ENCODE peak calls at places on chromosomes 1 and 21, in four cellular contexts. I, A, J and P are unnamed samples. For H3K4me1, the result is how much of the 10 kb centered on the place peaks cover.

GRCh38 chr1:1081311-1082238 is 7.5 kb upstream of the RNF223 start:
- DNase-seq in J (peak), A (peak), I (peak), P (no peak)

GRCh38 chr1:162171078-162171477 is 101.6 kb downstream of the NOS1AP start:
- DNase-seq in I (no peak), A (no peak), J (no peak), P (no peak)

GRCh38 chr1:231512147-231512698 is 16.2 kb upstream of the TSNAX start:
- DNase-seq in I (no peak), J (no peak), A (no peak), P (no peak)

GRCh38 chr1:1040004-1040991 is 20.4 kb downstream of the AGRN start:
- DNase-seq in A (peak), I (peak), J (peak), P (peak)

GRCh38 chr1:167229719-167230385 is 9.2 kb downstream of the POU2F1 start:
- DNase-seq in I (no peak), A (no peak), J (no peak), P (peak)

GRCh38 chr1:178122283-178122682 is 28.4 kb downstream of the RASAL2 start:
- DNase-seq in J (no peak), I (no peak), A (no peak), P (no peak)

GRCh38 chr1:8889925-8890785 is 11.7 kb upstream of the ENO1 start:
- DNase-seq in A (peak), J (no peak), I (peak), P (peak)

GRCh38 chr1:43671626-43672330 is 21.8 kb downstream of the KDM4A start:
- DNase-seq in A (no peak), J (no peak), I (no peak), P (no peak)

GRCh38 chr1:107181253-107181977 is 40.6 kb downstream of the NTNG1 start:
- DNase-seq in A (no peak), J (no peak), I (no peak), P (no peak)

GRCh38 chr1:227273557-227273956 is 44.7 kb downstream of the CDC42BPA start:
- DNase-seq in I (peak), A (no peak), J (peak), P (peak)

GRCh38 chr1:7224644-7225043 is 439.4 kb downstream of the CAMTA1 start:
- DNase-seq in A (no peak), J (peak), I (no peak), P (no peak)

GRCh38 chr21:45836268-45836655 is 145.3 kb upstream of the COL6A1 start:
- DNase-seq in I (no peak), A (no peak), J (peak), P (peak)

GRCh38 chr1:91736999-91737615 is 148.8 kb downstream of the TGFBR3 start:
- DNase-seq in A (no peak), J (peak), I (peak), P (peak)
- H3K4me3 ChIP-seq in A (no peak), J (no peak), I (no peak), P (no peak)

GRCh38 chr1:155168456-155169210 is 4.5 kb downstream of the KRTCAP2 start:
- DNase-seq in J (peak), I (no peak), A (no peak), P (no peak)
- H3K4me1 ChIP-seq in J (under half), I (under half), A (under half), P (under half)

DNA sequence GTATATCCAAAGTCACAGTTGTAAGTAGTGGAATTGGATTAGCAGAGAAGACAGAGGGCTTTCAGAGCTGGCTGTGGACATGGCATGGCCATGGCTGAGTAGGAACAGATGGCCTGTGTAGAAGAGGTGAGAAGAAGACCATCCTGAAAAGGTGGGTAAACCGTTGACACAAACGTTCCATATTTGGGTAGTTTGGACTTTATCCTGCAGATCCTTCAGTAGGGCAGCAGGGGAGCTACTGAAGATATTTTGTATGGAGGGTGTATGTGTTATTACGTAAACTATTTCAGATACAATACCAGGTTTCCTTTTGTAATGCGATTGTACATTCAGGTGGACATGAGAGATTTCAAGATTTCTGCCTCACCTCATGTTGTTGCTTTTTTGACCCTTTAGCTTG is 1.6 kb downstream of the UTP11 start:
- DNase-seq in I (no peak), J (no peak), A (no peak), P (no peak)
- H3K4me3 ChIP-seq in I (no peak), J (peak), A (no peak), P (no peak)

GRCh38 chr1:2535455-2535854 is 5.4 kb upstream of the HES5 start:
- DNase-seq in J (no peak), A (no peak), I (no peak), P (no peak)
- H3K4me1 ChIP-seq in J (under half), A (under half), I (under half), P (under half)

GRCh38 chr1:16903054-16903453 is 7.3 kb downstream of the RNU1-2 start:
- DNase-seq in I (no peak), A (no peak), J (peak), P (peak)

GRCh38 chr1:16905856-16906702 is 10.3 kb downstream of the RNU1-2 start:
- DNase-seq in A (no peak), I (no peak), J (peak), P (no peak)

GRCh38 chr1:16905112-16905855 is 9.5 kb downstream of the RNU1-2 start:
- DNase-seq in A (no peak), I (peak), J (peak), P (peak)

GRCh38 chr1:16904560-16905111 is 8.9 kb downstream of the RNU1-2 start:
- DNase-seq in A (peak), J (peak), I (peak), P (peak)

GRCh38 chr1:16903458-16903796 is 7.6 kb downstream of the RNU1-2 start:
- DNase-seq in J (no peak), A (no peak), I (no peak), P (no peak)
- H3K4me3 ChIP-seq in J (peak), A (peak), I (peak), P (peak)